ENCODE peak calls at places on chromosomes 6 and 20, in four cellular contexts. G, R, C and O are unnamed samples.

GRCh38 chr6:49072146-49072545 is 390.9 kb downstream of the MMUT start:
- DNase-seq in G (no peak), R (no peak), C (no peak), O (no peak)

GRCh38 chr20:62287759-62288534 is 14.8 kb upstream of the ADRM1 start:
- DNase-seq in C (no peak), G (no peak), R (no peak), O (no peak)

GRCh38 chr6:21279619-21280018 is 313.9 kb upstream of the SOX4 start:
- DNase-seq in R (no peak), G (no peak), C (no peak), O (no peak)

GRCh38 chr20:56429496-56429895 is 17.4 kb downstream of the CASS4 start:
- DNase-seq in R (no peak), G (no peak), C (no peak), O (peak; percentile 64)

GRCh38 chr6:116971959-116972358 is 94.9 kb downstream of the RFX6 start:
- DNase-seq in R (peak; percentile 68), G (no peak), C (no peak), O (peak; percentile 59)

GRCh38 chr6:50145125-50145524 is 95.4 kb upstream of the DEFB112 start:
- DNase-seq in C (no peak), R (peak; percentile 11), G (no peak), O (peak; percentile 3)

GRCh38 chr6:20870493-20870892 is 336.2 kb downstream of the CDKAL1 start:
- DNase-seq in G (no peak), R (no peak), C (no peak), O (peak; percentile 22)

GRCh38 chr6:26032387-26033131 is 54.7 kb upstream of the HFE start:
- DNase-seq in R (no peak), C (no peak), G (peak; percentile 55), O (peak; percentile 86)

GRCh38 chr6:164214066-164214465 is 799.5 kb downstream of the QKI start:
- DNase-seq in R (no peak), G (no peak), C (no peak), O (no peak)

GRCh38 chr6:52341861-52342260 is 20.1 kb upstream of the PAQR8 start:
- DNase-seq in R (no peak), C (no peak), G (no peak), O (no peak)

GRCh38 chr20:37229300-37229699 is 32.3 kb downstream of the GHRH start:
- DNase-seq in C (peak; percentile 44), G (no peak), R (no peak), O (no peak)

GRCh38 chr6:89702349-89702748 is 63.8 kb upstream of the LYRM2 start:
- DNase-seq in G (no peak), C (no peak), R (no peak), O (no peak)

GRCh38 chr6:108581932-108582500 is 21.3 kb downstream of the FOXO3 start:
- DNase-seq in R (no peak), G (no peak), C (no peak), O (no peak)

GRCh38 chr6:7085911-7086310 is 21.9 kb upstream of the RREB1 start:
- DNase-seq in C (no peak), G (no peak), R (no peak), O (no peak)

GRCh38 chr6:106446287-106446885 is 85.9 kb downstream of the CRYBG1 start:
- DNase-seq in G (no peak), C (no peak), R (no peak), O (no peak)

GRCh38 chr20:60011512-60012507 is 53.6 kb downstream of the CDH26 start:
- DNase-seq in G (no peak), R (no peak), C (no peak), O (no peak)
- TF ChIP-seq BRCA1 in G (no peak), R (no peak), C (no peak), O (no peak)

DNA sequence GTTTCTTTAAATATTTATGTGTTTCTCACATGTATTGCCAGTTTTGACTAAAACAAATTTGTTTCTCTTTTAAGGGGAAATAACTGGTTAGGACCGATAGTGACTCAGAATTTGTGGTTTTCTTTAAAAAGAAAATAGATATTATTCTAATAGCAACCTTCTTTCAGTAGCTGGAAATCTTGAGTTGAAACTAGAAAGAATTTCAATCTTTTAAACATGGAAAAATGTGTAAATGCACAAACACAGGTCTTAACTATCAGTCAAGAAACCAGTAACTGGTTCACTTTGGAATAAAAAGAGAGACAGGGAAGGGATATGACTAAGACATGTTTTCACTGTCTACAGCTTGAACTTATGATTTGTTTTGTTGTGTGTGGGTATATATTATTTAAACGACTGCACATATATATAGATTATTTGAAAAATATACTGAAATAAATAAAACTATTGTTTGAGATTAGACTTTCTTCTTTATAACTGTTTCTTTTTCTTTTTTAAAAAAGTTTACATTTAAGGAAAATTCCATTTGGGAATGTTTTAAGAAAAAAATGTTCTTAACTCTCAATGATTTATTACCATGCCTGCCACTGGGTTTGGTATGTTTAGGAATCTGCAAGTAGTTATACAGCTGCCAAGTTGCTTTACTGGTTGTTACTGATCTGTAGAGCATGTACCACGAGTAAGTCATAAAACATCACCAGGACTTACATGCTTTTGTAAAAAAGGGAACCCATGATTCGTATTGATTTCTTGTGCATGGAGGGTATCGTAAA is 753.3 kb upstream of the MARCKS start:
- DNase-seq in C (no peak), G (no peak), R (no peak), O (no peak)
- TF ChIP-seq BRCA1 in C (no peak), G (no peak), R (no peak), O (no peak)

GRCh38 chr20:356745-357144 is 9.8 kb downstream of the NRSN2 start:
- DNase-seq in R (no peak), G (no peak), C (no peak), O (no peak)
- TF ChIP-seq BRCA1 in R (no peak), G (no peak), C (no peak), O (no peak)

GRCh38 chr6:126002755-126003390 is 16.5 kb downstream of the TRMT11 start:
- DNase-seq in R (no peak), G (no peak), C (no peak), O (no peak)
- TF ChIP-seq BRCA1 in R (no peak), G (no peak), C (no peak), O (no peak)

DNA sequence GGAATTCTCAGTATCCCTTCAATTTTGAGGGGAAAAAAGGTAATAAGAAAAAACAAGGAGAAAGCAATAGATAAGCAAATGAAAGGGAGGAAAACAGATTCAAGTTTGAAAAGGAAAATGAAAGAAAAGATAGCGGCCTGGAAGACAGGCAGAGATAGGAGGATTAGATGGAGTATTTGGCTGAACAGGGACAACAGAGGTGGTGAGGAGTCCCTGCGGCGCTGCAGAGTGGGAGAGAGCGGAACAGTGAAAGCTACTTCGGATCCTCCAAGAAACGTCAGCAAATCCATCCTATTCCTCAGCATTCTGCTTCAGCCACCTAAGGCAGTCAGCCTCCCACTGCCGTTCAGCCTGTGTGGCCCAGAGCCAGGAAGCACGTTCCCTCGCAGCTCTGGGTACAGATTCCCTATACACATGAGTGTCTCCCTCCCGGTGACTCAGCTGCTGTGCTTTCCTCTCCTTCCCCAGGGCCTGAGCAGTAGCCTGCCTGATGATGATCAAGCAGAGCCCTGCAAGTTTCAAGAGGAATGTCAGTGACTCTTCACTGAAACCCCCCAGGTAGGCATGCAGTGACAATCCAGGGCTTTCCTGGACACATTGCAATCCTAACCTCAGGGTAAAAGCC is 43.4 kb upstream of the CDYL start:
- DNase-seq in G (no peak), C (peak; percentile 51), R (peak; percentile 24), O (peak; percentile 71)
- TF ChIP-seq BRCA1 in G (no peak), C (no peak), R (no peak), O (no peak)

GRCh38 chr20:47141941-47142781 is 214.3 kb downstream of the ZMYND8 start:
- DNase-seq in C (no peak), R (no peak), G (no peak), O (no peak)
- TF ChIP-seq BRCA1 in C (no peak), R (no peak), G (no peak), O (no peak)

GRCh38 chr6:100462990-100463684 is 1.6 kb downstream of the SIM1 start:
- DNase-seq in G (no peak), R (no peak), C (no peak), O (no peak)
- TF ChIP-seq BRCA1 in G (no peak), R (no peak), C (no peak), O (no peak)

GRCh38 chr20:49885558-49886332 is 29.6 kb downstream of the SPATA2 start:
- DNase-seq in C (no peak), R (no peak), G (no peak), O (no peak)
- TF ChIP-seq BRCA1 in C (no peak), R (no peak), G (no peak), O (no peak)

GRCh38 chr6:35300848-35301247 is 3.2 kb downstream of the DEF6 start:
- DNase-seq in G (no peak), C (no peak), R (no peak), O (no peak)

GRCh38 chr6:35305117-35305516 is 7.5 kb downstream of the DEF6 start:
- DNase-seq in R (no peak), C (no peak), G (no peak), O (peak; percentile 71)

GRCh38 chr6:35304299-35304698 is 6.7 kb downstream of the DEF6 start:
- DNase-seq in G (no peak), C (no peak), R (no peak), O (no peak)

GRCh38 chr6:35299674-35300073 is 2.1 kb downstream of the DEF6 start:
- DNase-seq in C (no peak), R (no peak), G (no peak), O (peak; percentile 66)

DNA sequence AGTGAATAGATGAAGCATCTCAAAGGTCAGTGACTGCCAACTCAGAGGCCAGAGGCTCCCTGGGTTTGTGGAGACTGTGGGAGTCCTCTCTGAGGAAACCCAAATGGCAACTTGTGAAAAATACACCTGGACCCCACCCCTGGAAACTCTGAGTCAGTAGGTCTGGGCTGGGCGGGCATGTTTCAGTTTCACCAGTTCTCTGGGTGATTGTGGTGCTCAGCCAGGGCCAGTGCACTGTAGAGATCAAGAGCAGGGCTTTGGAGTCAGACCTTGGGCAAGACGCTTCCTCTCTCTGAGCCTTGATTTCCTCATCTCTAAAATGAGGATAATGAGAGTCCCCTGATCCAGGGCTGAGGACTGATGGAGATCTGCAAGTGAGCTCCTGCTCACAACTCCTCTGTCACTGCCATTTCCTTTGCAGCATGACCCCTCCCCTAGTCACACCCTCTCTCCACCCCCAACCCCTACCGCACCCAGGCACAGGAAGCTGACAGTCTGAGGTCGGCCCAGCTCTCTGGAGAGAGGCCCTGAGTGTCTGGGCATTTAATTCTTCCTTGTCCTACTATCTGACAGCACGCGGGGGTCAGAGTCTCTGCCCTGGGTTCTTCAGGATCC is 5.1 kb downstream of the DEF6 start:
- DNase-seq in G (peak; percentile 77), R (no peak), C (no peak), O (peak; percentile 84)
- TF ChIP-seq BRCA1 in G (no peak), R (no peak), C (no peak), O (no peak)

DNA sequence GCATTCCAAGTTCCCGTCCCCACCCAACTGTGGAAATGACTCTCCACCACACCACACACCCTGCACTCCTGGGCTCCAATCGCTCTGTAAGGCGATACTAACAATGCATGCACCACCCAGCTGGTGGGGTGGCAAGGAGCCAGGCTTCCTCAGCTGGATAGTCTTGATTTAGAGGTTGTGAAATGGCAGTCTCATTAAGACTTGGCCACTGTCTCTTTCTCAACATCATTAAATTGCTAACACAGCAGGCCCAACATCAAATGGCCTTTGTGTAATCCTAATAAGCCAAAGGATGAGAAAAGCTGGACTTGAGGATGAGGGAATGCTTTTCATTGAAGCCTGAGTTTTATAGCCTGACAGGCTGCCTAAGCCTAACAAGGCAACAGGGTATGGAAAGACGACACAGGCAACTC is 223.7 kb downstream of the GMDS start:
- DNase-seq in G (no peak), R (no peak), C (no peak), O (no peak)
- TF ChIP-seq BRCA1 in G (no peak), R (no peak), C (no peak), O (no peak)